ENCODE peak calls at places on chromosomes 16 and 17, in four cellular contexts. L is A549, D is fibroblast of the conjunctiva, J is HEK293T. V is an unnamed sample.

GRCh38 chr17:38465420-38466345 is 37.4 kb downstream of the ARHGAP23 start:
- DNase-seq in D (no peak), L (peak), J (peak), V (no peak)

GRCh38 chr17:69414408-69415274 is at the start of gene MAP2K6:
- DNase-seq in L (peak), J (peak), D (peak), V (peak)

GRCh38 chr16:30985401-30986128 is 558 bp downstream of the HSD3B7 start:
- DNase-seq in J (no peak), L (peak), D (no peak), V (no peak)

GRCh38 chr17:53129863-53130262 is 692.9 kb upstream of the KIF2B start:
- DNase-seq in J (no peak), D (no peak), L (no peak), V (no peak)

GRCh38 chr16:57949595-57950238 is 21.2 kb downstream of the CNGB1 start:
- DNase-seq in J (no peak), L (no peak), D (no peak), V (no peak)

GRCh38 chr16:10040136-10041080 is 141.8 kb downstream of the GRIN2A start:
- DNase-seq in D (no peak), L (no peak), J (no peak), V (no peak)

GRCh38 chr17:1511756-1512321 is 4.6 kb downstream of the INPP5K start:
- DNase-seq in L (no peak), J (no peak), D (peak), V (no peak)

GRCh38 chr16:85055503-85056210 is 28.1 kb downstream of the KIAA0513 start:
- DNase-seq in L (no peak), D (peak), J (no peak), V (no peak)

GRCh38 chr16:51002889-51003490 is 148.1 kb downstream of the SALL1 start:
- DNase-seq in L (no peak), D (no peak), J (no peak), V (no peak)

GRCh38 chr17:82703036-82703745 is 4.7 kb upstream of the RAB40B start:
- DNase-seq in J (no peak), D (no peak), L (no peak), V (no peak)

V was measured in esophagus muscularis mucosa.